ENCODE peak calls at places on chromosomes 12 and 14, in six cellular contexts. H is IMR-90, J is mesendoderm, K is H9, N is mesenchymal stem cell, O is H1. M is an unnamed sample.

GRCh38 chr12:49599961-49600360 is 5.5 kb downstream of the FAM186B start:
- DNase-seq in J (no peak), N (no peak), K (no peak), H (no peak), O (no peak), M (no peak)

GRCh38 chr12:117329756-117330155 is 31.7 kb downstream of the NOS1 start:
- DNase-seq in J (no peak), N (no peak), O (no peak), K (no peak), H (no peak), M (no peak)

GRCh38 chr12:95956557-95957145 is 13.5 kb downstream of the AMDHD1 start:
- DNase-seq in O (no peak), K (no peak), J (no peak), H (no peak), N (no peak), M (no peak)

GRCh38 chr14:23601424-23601823 is 22.8 kb upstream of the JPH4 start:
- DNase-seq in H (no peak), O (no peak), N (no peak), K (no peak), J (no peak), M (no peak)

GRCh38 chr14:100890044-100890443 is 13.5 kb downstream of the RTL1 start:
- DNase-seq in K (no peak), J (no peak), H (no peak), O (no peak), N (no peak), M (no peak)

GRCh38 chr12:14612895-14613294 is 45.2 kb upstream of the PLBD1 start:
- DNase-seq in J (no peak), H (no peak), O (no peak), K (no peak), N (no peak), M (no peak)

GRCh38 chr14:99768381-99768780 is 24.8 kb upstream of the EML1 start:
- DNase-seq in N (peak; percentile 58), H (no peak), J (peak; percentile 31), O (no peak), K (no peak), M (no peak)

GRCh38 chr12:79373896-79374499 is 316.8 kb downstream of the PAWR start:
- DNase-seq in N (peak; percentile 38), J (peak; percentile 41), K (no peak), O (peak; percentile 73), H (peak; percentile 23), M (no peak)

GRCh38 chr14:104361101-104361591 is 218.4 kb upstream of the C14orf180 start:
- DNase-seq in O (no peak), H (no peak), J (no peak), K (peak; percentile 14), N (no peak), M (no peak)

GRCh38 chr12:74537126-74537706 is 419 bp upstream of the ATXN7L3B start:
- DNase-seq in J (peak; percentile 54), H (peak; percentile 69), N (peak; percentile 82), O (no peak), K (no peak), M (peak; percentile 21)

GRCh38 chr12:24719293-24719721 is 229.6 kb downstream of the BCAT1 start:
- DNase-seq in K (no peak), H (peak; percentile 78), N (peak; percentile 78), J (no peak), O (no peak), M (no peak)

GRCh38 chr12:20044836-20045235 is 323.5 kb upstream of the PDE3A start:
- DNase-seq in K (no peak), N (no peak), J (no peak), O (no peak), H (peak; percentile 39), M (no peak)

GRCh38 chr14:75654127-75654732 is 6.4 kb downstream of the ERG28 start:
- DNase-seq in H (peak; percentile 53), N (peak; percentile 68), K (peak; percentile 84), O (peak; percentile 95), J (peak; percentile 81), M (peak; percentile 70)

GRCh38 chr12:56661560-56661959 is 15.8 kb upstream of the ATP5F1B start:
- DNase-seq in O (no peak), J (no peak), N (no peak), H (no peak), K (no peak), M (no peak)

GRCh38 chr12:57456737-57457490 is 1.8 kb downstream of the INHBE start:
- DNase-seq in K (no peak), J (no peak), H (no peak), N (no peak), O (no peak), M (no peak)

GRCh38 chr12:66662729-66663128 is 16.1 kb downstream of the GRIP1 start:
- DNase-seq in J (no peak), N (peak; percentile 2), H (peak; percentile 33), O (no peak), K (no peak), M (no peak)

GRCh38 chr14:34496679-34497513 is 34.9 kb upstream of the SPTSSA start:
- DNase-seq in J (peak; percentile 97), H (peak; percentile 100), N (peak; percentile 99), K (peak; percentile 86), O (peak; percentile 58), M (peak; percentile 37)

DNA sequence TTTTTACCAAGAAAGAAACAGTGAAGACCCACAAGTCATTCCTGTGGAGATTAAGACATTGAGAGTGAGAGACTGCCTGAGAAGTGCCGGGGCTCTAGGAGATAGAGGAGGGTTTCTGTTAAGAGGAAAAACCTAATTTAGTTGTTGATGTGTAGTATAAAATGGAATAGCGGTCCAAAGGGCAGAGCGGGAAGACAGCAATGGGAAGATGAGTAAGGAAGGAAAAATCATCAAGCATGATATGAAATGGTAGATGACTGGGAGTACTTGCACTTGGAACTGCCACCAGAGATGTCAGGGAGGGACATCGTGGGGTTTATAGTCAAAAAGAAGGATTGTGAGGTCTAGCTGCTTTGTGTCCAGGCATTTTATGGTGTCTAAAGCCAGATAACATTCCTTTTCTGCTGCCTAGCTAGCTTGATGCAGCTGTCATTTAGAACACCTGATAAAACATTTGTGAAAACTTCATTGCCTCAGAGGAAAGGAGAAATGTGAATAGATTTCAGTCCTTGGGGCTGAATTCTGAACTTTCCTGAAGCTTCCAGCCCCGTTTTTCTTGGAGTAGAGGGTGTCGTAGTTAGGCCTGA is 20.1 kb upstream of the PSEN1 start:
- DNase-seq in H (no peak), N (no peak), K (no peak), O (no peak), J (no peak), M (no peak)
- H2BK15ac ChIP-seq in H (no peak overlapping the region), N (no peak overlapping the region), K (no peak overlapping the region), O (no peak overlapping the region), J (no peak overlapping the region), M (no peak overlapping the region)

GRCh38 chr14:55604900-55605418 is 25.0 kb downstream of the KTN1 start:
- DNase-seq in O (no peak), J (no peak), K (no peak), N (no peak), H (no peak), M (no peak)

GRCh38 chr14:55603401-55603953 is 23.5 kb downstream of the KTN1 start:
- DNase-seq in H (no peak), N (no peak), J (no peak), K (no peak), O (no peak), M (no peak)

GRCh38 chr14:55607386-55607785 is 27.4 kb downstream of the KTN1 start:
- DNase-seq in J (peak; percentile 70), H (no peak), O (no peak), K (no peak), N (no peak), M (no peak)

GRCh38 chr14:55604467-55604866 is 24.5 kb downstream of the KTN1 start:
- DNase-seq in H (no peak), K (no peak), N (no peak), J (no peak), O (no peak), M (no peak)

DNA sequence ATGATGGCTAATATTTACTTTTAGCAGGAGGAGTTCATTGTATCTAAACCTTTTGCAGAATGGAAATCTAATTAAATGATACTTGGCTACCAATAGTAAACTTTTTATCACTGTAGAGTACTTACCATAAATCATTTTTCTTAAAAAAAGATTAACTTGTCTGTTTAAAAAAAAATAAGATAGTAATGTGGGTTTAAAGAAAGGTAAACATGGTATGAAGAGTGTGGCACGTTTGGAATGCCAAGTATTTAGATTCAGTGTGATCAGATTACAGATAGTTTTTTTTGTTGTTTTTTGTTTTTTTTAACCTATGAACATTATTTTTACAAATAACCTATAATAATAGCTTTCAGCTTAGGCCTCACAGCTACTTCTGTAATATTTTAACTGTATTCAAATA is 25.8 kb downstream of the KTN1 start:
- DNase-seq in H (no peak), K (no peak), N (no peak), J (peak; percentile 75), O (no peak), M (no peak)
- H2BK120ac ChIP-seq in H (no peak overlapping the region), K (no peak overlapping the region), N (no peak overlapping the region), J (no peak overlapping the region), O (no peak overlapping the region), M (no peak overlapping the region)

GRCh38 chr12:114321524-114321923 is 84.4 kb downstream of the TBX5 start:
- DNase-seq in K (no peak), N (no peak), O (no peak), J (no peak), H (no peak), M (no peak)
- H2BK15ac ChIP-seq in K (no peak overlapping the region), N (no peak overlapping the region), O (no peak overlapping the region), J (no peak overlapping the region), H (no peak overlapping the region), M (no peak overlapping the region)

GRCh38 chr14:49621114-49621881 is 699 bp downstream of the MGAT2 start:
- DNase-seq in N (no peak), K (peak; percentile 64), J (peak; percentile 87), H (peak; percentile 28), O (no peak), M (no peak)
- H2BK120ac ChIP-seq in N (peak overlapping the region; percentile 77), K (no peak overlapping the region), J (no peak overlapping the region), H (no peak overlapping the region), O (no peak overlapping the region), M (peak overlapping the region; percentile 61)

M was measured in neuronal stem cell.